ENCODE peak calls at places on chromosomes 2 and 18, in five cellular contexts. C is dorsolateral prefrontal cortex, P is Daoy, R is KBM-7, J is iPS-NIHi11. H is an unnamed sample.

GRCh38 chr2:233444501-233444900 is 90.2 kb downstream of the DGKD start:
- DNase-seq in C (no peak), P (no peak), R (no peak), J (no peak), H (no peak)

GRCh38 chr18:79857082-79857661 is 59.4 kb downstream of the KCNG2 start:
- DNase-seq in C (no peak), P (peak), R (no peak), J (peak), H (no peak)

GRCh38 chr2:240711296-240711695 is 19.6 kb downstream of the AQP12A start:
- DNase-seq in C (no peak), P (no peak), R (no peak), J (no peak), H (no peak)

GRCh38 chr2:105857076-105857740 is 112.5 kb downstream of the NCK2 start:
- DNase-seq in C (peak), P (no peak), R (no peak), J (no peak), H (no peak)

GRCh38 chr2:234026111-234026510 is 24.4 kb upstream of the SPP2 start:
- DNase-seq in C (no peak), P (peak), R (no peak), J (no peak), H (no peak)

GRCh38 chr2:98839292-98839691 is 96.7 kb downstream of the CRACDL start:
- DNase-seq in C (no peak), P (no peak), R (no peak), J (no peak), H (no peak)

GRCh38 chr2:46002507-46002883 is 294.7 kb upstream of the EPAS1 start:
- DNase-seq in C (no peak), P (no peak), R (no peak), J (no peak), H (no peak)

GRCh38 chr2:8452979-8453903 is 228.6 kb upstream of the ID2 start:
- DNase-seq in C (no peak), P (no peak), R (no peak), J (no peak), H (no peak)

GRCh38 chr18:3211236-3211992 is 8.4 kb downstream of the MYOM1 start:
- DNase-seq in C (no peak), P (no peak), R (no peak), J (no peak), H (no peak)

GRCh38 chr2:189933911-189934399 is 128.6 kb downstream of the MSTN start:
- DNase-seq in C (no peak), P (peak), R (no peak), J (no peak), H (no peak)

GRCh38 chr2:229715895-229716507 is 1.6 kb upstream of the DNER start:
- DNase-seq in C (peak), P (peak), R (peak), J (peak), H (peak)

GRCh38 chr2:160279813-160280465 is 79.9 kb upstream of the ITGB6 start:
- DNase-seq in C (no peak), P (peak), R (no peak), J (no peak), H (no peak)

GRCh38 chr2:210584834-210585233 is 28.4 kb downstream of the CPS1 start:
- DNase-seq in C (no peak), P (peak), R (no peak), J (no peak), H (no peak)

GRCh38 chr18:9240270-9240669 is 94.3 kb upstream of the TWSG1 start:
- DNase-seq in C (no peak), P (no peak), R (peak), J (no peak), H (no peak)

H was measured in head of caudate nucleus.